ENCODE peak calls at places on chromosomes 12 and 14, in seven cellular contexts. B, V, P, X, I, G and K are unnamed samples.

GRCh38 chr12:464484-465267 is 4.9 kb downstream of the B4GALNT3 start:
- DNase-seq in X (no peak), P (no peak), B (peak), G (no peak), I (no peak), V (no peak), K (no peak)

GRCh38 chr12:76308866-76309265 is 39.3 kb downstream of the BBS10 start:
- DNase-seq in G (no peak), V (no peak), B (no peak), X (no peak), P (no peak), I (no peak), K (no peak)

GRCh38 chr12:124340080-124340900 is 45.4 kb downstream of the RFLNA start:
- DNase-seq in I (no peak), B (no peak), V (no peak), G (no peak), P (no peak), X (no peak), K (no peak)

GRCh38 chr14:77985235-77985634 is 184.9 kb upstream of the NRXN3 start:
- DNase-seq in V (no peak), X (no peak), P (no peak), B (no peak), G (no peak), I (no peak), K (no peak)

GRCh38 chr12:56084958-56085543 is 5.1 kb downstream of the ERBB3 start:
- DNase-seq in G (no peak), I (no peak), V (no peak), B (no peak), P (no peak), X (peak), K (no peak)

GRCh38 chr12:93563807-93564538 is 8.5 kb upstream of the SOCS2 start:
- DNase-seq in V (peak), P (no peak), I (no peak), B (no peak), G (no peak), X (peak), K (no peak)

GRCh38 chr14:99248761-99249171 is 23.2 kb downstream of the BCL11B start:
- DNase-seq in V (no peak), P (no peak), G (no peak), B (no peak), I (no peak), X (no peak), K (no peak)

GRCh38 chr14:91586451-91586850 is 76.3 kb upstream of the PPP4R3A start:
- DNase-seq in P (no peak), B (no peak), X (no peak), I (no peak), V (no peak), G (no peak), K (no peak)

GRCh38 chr12:94077209-94077608 is 71.2 kb upstream of the PLXNC1 start:
- DNase-seq in B (no peak), I (no peak), P (no peak), G (no peak), X (no peak), V (no peak), K (no peak)

GRCh38 chr14:80485764-80486163 is 274.5 kb upstream of the DIO2 start:
- DNase-seq in I (no peak), X (no peak), P (no peak), B (no peak), V (no peak), G (no peak), K (no peak)

GRCh38 chr12:52278931-52279682 is 4.7 kb downstream of the KRT86 start:
- DNase-seq in X (peak), B (no peak), V (no peak), G (peak), I (peak), P (peak), K (peak)

GRCh38 chr12:5083955-5084849 is 40.5 kb downstream of the KCNA5 start:
- DNase-seq in X (peak), P (peak), I (peak), G (no peak), B (no peak), V (no peak), K (no peak)

GRCh38 chr14:104516906-104517305 is 62.7 kb upstream of the C14orf180 start:
- DNase-seq in B (no peak), G (no peak), V (no peak), P (no peak), X (no peak), I (no peak), K (no peak)

GRCh38 chr14:24982472-24983155 is 67.3 kb downstream of the STXBP6 start:
- DNase-seq in V (peak), G (no peak), I (no peak), B (no peak), P (no peak), X (peak), K (no peak)

GRCh38 chr14:22537436-22538310 is 51.4 kb downstream of the DAD1 start:
- DNase-seq in P (no peak), I (no peak), G (no peak), V (no peak), B (no peak), X (no peak), K (no peak)

GRCh38 chr12:120116792-120117651 is 469 bp upstream of the RAB35 start:
- DNase-seq in P (peak), I (peak), X (peak), B (peak), G (peak), V (peak), K (peak)

GRCh38 chr14:96445844-96446710 is 54.1 kb downstream of the AK7 start:
- DNase-seq in P (peak), V (no peak), I (no peak), G (no peak), B (no peak), X (peak), K (no peak)

GRCh38 chr12:3293446-3294161 is 197.4 kb upstream of the PRMT8 start:
- DNase-seq in P (no peak), G (no peak), I (no peak), X (no peak), B (no peak), V (no peak), K (no peak)

GRCh38 chr14:68623828-68624227 is 169.0 kb downstream of the ZFP36L1 start:
- DNase-seq in P (no peak), X (no peak), G (no peak), I (no peak), B (no peak), V (no peak), K (no peak)

GRCh38 chr12:18888062-18888461 is 150.1 kb downstream of the CAPZA3 start:
- DNase-seq in B (no peak), X (no peak), I (no peak), P (no peak), V (no peak), G (no peak), K (no peak)

GRCh38 chr12:66156654-66157053 is 13.1 kb downstream of the TMBIM4 start:
- DNase-seq in P (no peak), X (peak), I (no peak), B (no peak), V (no peak), G (no peak), K (no peak)

GRCh38 chr14:96264850-96265249 is 8.8 kb downstream of the BDKRB1 start:
- DNase-seq in I (no peak), B (peak), V (no peak), P (no peak), X (no peak), G (no peak), K (no peak)

GRCh38 chr12:46556820-46557524 is 184.4 kb upstream of the SLC38A2 start:
- DNase-seq in G (no peak), V (no peak), I (no peak), X (no peak), P (no peak), B (no peak), K (no peak)

GRCh38 chr12:117100251-117100650 is 1.0 kb upstream of the TESC start:
- DNase-seq in V (no peak), I (no peak), P (no peak), B (no peak), G (no peak), X (peak), K (no peak)

GRCh38 chr14:38384746-38385145 is 128.9 kb upstream of the CLEC14A start:
- DNase-seq in P (no peak), I (no peak), B (no peak), V (no peak), G (no peak), X (no peak), K (no peak)

GRCh38 chr14:70171719-70172118 is 17.0 kb downstream of the SLC8A3 start:
- DNase-seq in X (no peak), G (no peak), I (no peak), P (no peak), B (no peak), V (no peak), K (no peak)

GRCh38 chr12:106837782-106838181 is 63.3 kb downstream of the RIC8B start:
- DNase-seq in P (no peak), V (no peak), G (no peak), B (no peak), X (no peak), I (no peak), K (no peak)

GRCh38 chr12:52383331-52383730 is 2.1 kb downstream of the KRT84 start:
- DNase-seq in X (no peak), P (no peak), I (no peak), G (no peak), V (no peak), B (no peak), K (no peak)

GRCh38 chr12:124632510-124632909 is 65.1 kb upstream of the NCOR2 start:
- DNase-seq in B (peak), V (no peak), G (no peak), P (no peak), I (no peak), X (peak), K (no peak)